ENCODE peak calls at places on chromosomes 11 and 22, in ten cellular contexts. B is transverse colon, V is NB4, F is lower leg skin, P is IMR-90, O is Peyer's patch, X is adrenal gland, I is body of pancreas, W is GM12891, M is tibial nerve. E is an unnamed sample.

GRCh38 chr11:134331565-134332188 is at the start of gene GLB1L2:
- DNase-seq in B (peak; percentile 90), O (peak; percentile 93), I (peak; percentile 85), F (peak; percentile 92), V (peak; percentile 37), M (peak; percentile 41), W (peak; percentile 66), P (no peak), X (peak; percentile 76), E (peak; percentile 76)

GRCh38 chr11:129766858-129767604 is 48.6 kb upstream of the TMEM45B start:
- DNase-seq in W (no peak), P (peak; percentile 23), M (no peak), B (peak; percentile 37), V (peak; percentile 69), O (peak; percentile 62), F (no peak), X (no peak), I (no peak), E (no peak)

GRCh38 chr11:134536677-134537076 is 124.6 kb upstream of the B3GAT1 start:
- DNase-seq in B (no peak), I (no peak), V (peak; percentile 51), F (no peak), O (peak; percentile 31), M (no peak), W (no peak), P (no peak), X (no peak), E (no peak)

GRCh38 chr11:107453594-107454286 is 3.9 kb downstream of the CWF19L2 start:
- DNase-seq in B (no peak), I (no peak), V (no peak), F (no peak), W (no peak), M (no peak), P (no peak), O (no peak), X (no peak), E (no peak)

GRCh38 chr11:63998558-63999348 is 12.5 kb downstream of the OTUB1 start:
- DNase-seq in V (no peak), M (no peak), I (no peak), P (no peak), X (no peak), B (no peak), O (no peak), F (no peak), W (no peak), E (no peak)

GRCh38 chr11:561148-562003 is 606 bp downstream of the RASSF7 start:
- DNase-seq in O (peak; percentile 88), W (no peak), V (peak; percentile 67), M (no peak), I (peak; percentile 91), B (peak; percentile 90), P (no peak), X (no peak), F (no peak), E (no peak)

GRCh38 chr11:26909429-26910009 is 84.4 kb upstream of the FIBIN start:
- DNase-seq in M (no peak), B (no peak), I (no peak), P (no peak), F (no peak), O (no peak), X (no peak), V (no peak), W (no peak), E (no peak)

GRCh38 chr22:19942886-19943664 is 1.5 kb upstream of the TXNRD2 start:
- DNase-seq in V (peak; percentile 80), M (peak; percentile 63), P (peak; percentile 94), W (no peak), B (no peak), F (no peak), X (peak; percentile 66), O (no peak), I (peak; percentile 55), E (peak; percentile 65)

GRCh38 chr22:33589297-33589696 is 331.0 kb downstream of the LARGE1 start:
- DNase-seq in I (no peak), M (no peak), P (no peak), O (no peak), V (no peak), X (no peak), B (no peak), F (no peak), W (no peak), E (no peak)

GRCh38 chr11:17972987-17973386 is 39.9 kb downstream of the SERGEF start:
- DNase-seq in O (no peak), V (peak; percentile 46), P (peak; percentile 93), X (peak; percentile 71), I (peak; percentile 20), M (peak; percentile 19), B (peak; percentile 10), W (no peak), F (no peak), E (peak; percentile 44)

GRCh38 chr11:19370100-19370861 is 129.5 kb upstream of the E2F8 start:
- DNase-seq in W (no peak), F (peak; percentile 91), V (peak; percentile 51), M (peak; percentile 81), I (peak; percentile 39), P (peak; percentile 31), B (no peak), X (peak; percentile 47), O (peak; percentile 62), E (no peak)

GRCh38 chr11:79663012-79663411 is 222.2 kb upstream of the TENM4 start:
- DNase-seq in B (no peak), W (no peak), M (no peak), V (no peak), X (no peak), F (no peak), I (no peak), O (no peak), P (no peak), E (no peak)

GRCh38 chr11:46535688-46536087 is 58.1 kb downstream of the AMBRA1 start:
- DNase-seq in M (no peak), F (no peak), I (no peak), V (no peak), O (no peak), X (no peak), P (no peak), B (no peak), W (no peak), E (no peak)

GRCh38 chr11:115128226-115128625 is 376.0 kb downstream of the CADM1 start:
- DNase-seq in W (no peak), M (no peak), B (no peak), I (no peak), O (peak; percentile 18), F (no peak), P (no peak), V (no peak), X (no peak), E (no peak)

GRCh38 chr11:120613264-120614226 is 102.0 kb downstream of the GRIK4 start:
- DNase-seq in O (no peak), I (no peak), F (no peak), W (peak; percentile 39), M (no peak), P (no peak), X (no peak), V (no peak), B (no peak), E (no peak)

GRCh38 chr11:78795862-78796261 is 221.2 kb upstream of the NARS2 start:
- DNase-seq in W (no peak), I (no peak), F (no peak), X (no peak), B (no peak), V (no peak), M (no peak), P (no peak), O (no peak), E (no peak)

GRCh38 chr11:67345247-67345948 is 7.9 kb downstream of the POLD4 start:
- DNase-seq in F (no peak), O (peak; percentile 42), B (peak; percentile 44), W (no peak), X (no peak), P (no peak), V (no peak), M (no peak), I (peak; percentile 20), E (peak; percentile 43)

GRCh38 chr11:70206977-70207376 is 3.9 kb downstream of the FADD start:
- DNase-seq in V (no peak), O (no peak), B (no peak), P (no peak), F (no peak), X (no peak), W (no peak), M (no peak), I (no peak), E (no peak)

GRCh38 chr11:587978-588380 is 11.7 kb downstream of the PHRF1 start:
- DNase-seq in M (no peak), I (no peak), P (peak; percentile 58), B (no peak), O (peak; percentile 86), V (peak; percentile 93), F (no peak), W (no peak), X (peak; percentile 95), E (no peak)

DNA sequence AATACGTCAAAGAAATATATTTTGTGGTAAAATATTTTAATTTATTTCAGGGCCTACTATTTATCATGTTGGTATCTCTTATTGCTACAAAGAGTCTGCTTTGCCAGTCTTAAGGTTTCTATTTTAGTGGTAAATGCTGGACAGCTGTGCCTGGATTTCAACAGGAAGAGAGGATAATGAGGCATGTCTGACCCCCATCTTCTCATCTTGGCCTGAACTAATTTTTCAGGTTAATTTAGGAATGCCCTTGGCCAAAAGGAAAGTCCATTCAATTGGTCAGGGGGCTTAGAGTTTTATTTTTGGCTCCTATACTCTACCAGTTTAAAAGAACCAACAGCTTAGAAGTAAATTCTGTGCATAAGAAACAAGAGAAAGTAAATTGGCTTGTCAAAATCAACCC is 428.2 kb downstream of the LUZP2 start:
- DNase-seq in I (no peak), B (no peak), M (no peak), P (no peak), O (no peak), V (no peak), W (no peak), F (no peak), X (no peak), E (no peak)
- TF ChIP-seq POLR2A in I (no peak), B (no peak), M (no peak), P (no peak), O (no peak), V (no peak), W (no peak), F (no peak), X (no peak), E (no peak)

GRCh38 chr11:110295487-110296225 is 758 bp downstream of the RDX start:
- DNase-seq in V (peak; percentile 83), O (peak; percentile 75), P (peak; percentile 40), I (peak; percentile 61), W (peak; percentile 62), F (peak; percentile 90), X (peak; percentile 65), B (peak; percentile 58), M (peak; percentile 51), E (peak; percentile 48)
- TF ChIP-seq POLR2A in V (no peak), O (no peak), P (no peak), I (no peak), W (peak; percentile 58), F (no peak), X (no peak), B (no peak), M (no peak), E (no peak)

GRCh38 chr22:49360746-49361145 is 466.9 kb downstream of the BRD1 start:
- DNase-seq in X (no peak), P (no peak), W (no peak), M (no peak), F (no peak), O (no peak), B (no peak), I (no peak), V (no peak), E (no peak)
- TF ChIP-seq POLR2A in X (no peak), P (no peak), W (no peak), M (no peak), F (no peak), O (no peak), B (no peak), I (no peak), V (no peak), E (no peak)

GRCh38 chr11:61679893-61680621 is at the start of gene DAGLA:
- DNase-seq in O (peak; percentile 76), V (peak; percentile 72), W (peak; percentile 91), F (peak; percentile 95), M (peak; percentile 62), I (peak; percentile 84), P (peak; percentile 43), B (peak; percentile 74), X (peak; percentile 67), E (peak; percentile 60)
- TF ChIP-seq POLR2A in O (no peak), V (no peak), W (no peak), F (no peak), M (peak; percentile 16), I (no peak), P (no peak), B (no peak), X (peak; percentile 29), E (no peak)

E was measured in prostate gland.